ENCODE peak calls at places on chromosomes 4 and X, in four cellular contexts. T is NCI-H2081; C is naive thymus-derived CD8-positive, alpha-beta T cell; A is NB4. G is an unnamed sample.

GRCh38 chrX:155993421-155993820 is 4.1 kb upstream of the IL9R start:
- DNase-seq in T (no peak), C (no peak), A (no peak), G (no peak)

GRCh38 chr4:112651641-112652040 is 14.7 kb downstream of the LARP7 start:
- DNase-seq in T (no peak), C (no peak), A (no peak), G (no peak)

GRCh38 chrX:131792789-131793462 is 230.2 kb upstream of the STK26 start:
- DNase-seq in T (peak; percentile 73), C (no peak), A (no peak), G (no peak)

GRCh38 chrX:121504148-121504547 is 456.7 kb downstream of the GLUD2 start:
- DNase-seq in T (no peak), C (no peak), A (peak; percentile 0), G (no peak)

GRCh38 chr4:13920111-13920875 is 292.8 kb upstream of the BOD1L1 start:
- DNase-seq in T (no peak), C (no peak), A (no peak), G (no peak)

GRCh38 chrX:150548251-150548650 is 20.2 kb upstream of the MTM1 start:
- DNase-seq in T (no peak), C (no peak), A (no peak), G (no peak)

GRCh38 chrX:53265771-53266170 is 15.6 kb downstream of the IQSEC2 start:
- DNase-seq in T (no peak), C (no peak), A (no peak), G (no peak)

GRCh38 chrX:113522814-113523213 is 682.2 kb upstream of the AMOT start:
- DNase-seq in T (no peak), C (no peak), A (peak; percentile 12), G (no peak)

GRCh38 chr4:71261001-71261400 is 77.8 kb upstream of the SLC4A4 start:
- DNase-seq in T (no peak), C (no peak), A (no peak), G (no peak)

GRCh38 chr4:73917081-73917501 is 47.9 kb downstream of the CXCL1 start:
- DNase-seq in T (no peak), C (no peak), A (peak; percentile 18), G (no peak)

GRCh38 chrX:96480081-96480480 is 204.6 kb upstream of the DIAPH2 start:
- DNase-seq in T (no peak), C (no peak), A (no peak), G (no peak)

GRCh38 chr4:20773144-20773997 is 73.1 kb downstream of the PACRGL start:
- DNase-seq in T (peak; percentile 78), C (peak; percentile 18), A (peak; percentile 62), G (peak; percentile 3)

GRCh38 chrX:20362268-20363002 is 95.7 kb upstream of the RPS6KA3 start:
- DNase-seq in T (peak; percentile 95), C (no peak), A (no peak), G (no peak)

GRCh38 chr4:184457530-184458249 is 16.7 kb downstream of the IRF2 start:
- DNase-seq in T (peak; percentile 11), C (no peak), A (no peak), G (no peak)

GRCh38 chr4:12124138-12124537 is 695.4 kb upstream of the HS3ST1 start:
- DNase-seq in T (no peak), C (no peak), A (no peak), G (no peak)

GRCh38 chr4:2537011-2537830 is 774 bp downstream of the FAM193A start:
- DNase-seq in T (peak; percentile 75), C (peak; percentile 57), A (peak; percentile 70), G (peak; percentile 39)

GRCh38 chrX:21438792-21439191 is 64.6 kb downstream of the CNKSR2 start:
- DNase-seq in T (no peak), C (no peak), A (peak; percentile 63), G (no peak)

GRCh38 chr4:87838207-87838606 is 5.4 kb downstream of the MEPE start:
- DNase-seq in T (no peak), C (no peak), A (no peak), G (no peak)

GRCh38 chr4:39036172-39036571 is 4.0 kb upstream of the TMEM156 start:
- DNase-seq in T (no peak), C (no peak), A (no peak), G (no peak)

GRCh38 chr4:22901631-22902030 is 208.9 kb downstream of the GBA3 start:
- DNase-seq in T (no peak), C (no peak), A (no peak), G (no peak)

GRCh38 chr4:40515037-40515397 is 114.6 kb downstream of the RBM47 start:
- DNase-seq in T (no peak), C (no peak), A (no peak), G (no peak)

GRCh38 chr4:84495448-84496221 is 3.5 kb downstream of the NKX6-1 start:
- DNase-seq in T (no peak), C (no peak), A (no peak), G (no peak)

GRCh38 chrX:100512471-100512870 is 72.3 kb upstream of the TNMD start:
- DNase-seq in T (peak; percentile 14), C (no peak), A (peak; percentile 4), G (no peak)

GRCh38 chr4:27930976-27931375 is 1070.3 kb downstream of the STIM2 start:
- DNase-seq in T (no peak), C (no peak), A (no peak), G (no peak)

GRCh38 chrX:135982860-135983259 is 2.4 kb upstream of the SLC9A6 start:
- DNase-seq in T (no peak), C (no peak), A (no peak), G (no peak)

GRCh38 chr4:24856586-24856985 is 56.3 kb downstream of the CCDC149 start:
- DNase-seq in T (no peak), C (no peak), A (no peak), G (no peak)

GRCh38 chr4:112144546-112145325 is 518 bp upstream of the FAM241A start:
- DNase-seq in T (no peak), C (no peak), A (no peak), G (no peak)

GRCh38 chr4:66991521-66991920 is 553.8 kb downstream of the CENPC start:
- DNase-seq in T (no peak), C (no peak), A (no peak), G (no peak)

GRCh38 chrX:22424919-22425318 is 152.2 kb downstream of the CBLL2 start:
- DNase-seq in T (no peak), C (no peak), A (no peak), G (no peak)

GRCh38 chrX:139924696-139925094 is 8.2 kb downstream of the ATP11C start:
- DNase-seq in T (no peak), C (no peak), A (no peak), G (no peak)

GRCh38 chrX:137999071-137999470 is 433.1 kb downstream of the ZIC3 start:
- DNase-seq in T (no peak), C (no peak), A (no peak), G (no peak)

G was measured in CD4-positive, alpha-beta T cell.